ENCODE peak calls at places on chromosome 10, in seven cellular contexts. One of them, this sample, is unnamed.

GRCh38 chr10:921471-922414 is 9.8 kb downstream of the LARP4B start:
- DNase-seq in H1: no peak
- DNase-seq in upper lobe of left lung: no peak
- DNase-seq in spleen: no peak
- DNase-seq in Peyer's patch: peak; percentile 19
- DNase-seq in right lobe of liver: no peak
- DNase-seq in breast epithelium: no peak
- DNase-seq in this sample: no peak

GRCh38 chr10:42871823-42872222 is 89.2 kb downstream of the BMS1 start:
- DNase-seq in breast epithelium: no peak
- DNase-seq in Peyer's patch: no peak
- DNase-seq in upper lobe of left lung: no peak
- DNase-seq in H1: no peak
- DNase-seq in spleen: no peak
- DNase-seq in right lobe of liver: no peak
- DNase-seq in this sample: no peak

GRCh38 chr10:6406220-6407033 is 173.6 kb downstream of the PRKCQ start:
- DNase-seq in Peyer's patch: no peak
- DNase-seq in upper lobe of left lung: no peak
- DNase-seq in spleen: no peak
- DNase-seq in right lobe of liver: no peak
- DNase-seq in H1: no peak
- DNase-seq in breast epithelium: no peak
- DNase-seq in this sample: no peak

GRCh38 chr10:83371696-83372490 is 767.4 kb upstream of the GHITM start:
- DNase-seq in spleen: no peak
- DNase-seq in upper lobe of left lung: no peak
- DNase-seq in right lobe of liver: no peak
- DNase-seq in H1: no peak
- DNase-seq in breast epithelium: no peak
- DNase-seq in Peyer's patch: no peak
- DNase-seq in this sample: no peak

GRCh38 chr10:6701289-6701688 is 121.2 kb upstream of the PRKCQ start:
- DNase-seq in spleen: no peak
- DNase-seq in H1: peak; percentile 60
- DNase-seq in right lobe of liver: no peak
- DNase-seq in upper lobe of left lung: no peak
- DNase-seq in Peyer's patch: no peak
- DNase-seq in breast epithelium: no peak
- DNase-seq in this sample: no peak

GRCh38 chr10:123862421-123863188 is 29.0 kb downstream of the CPXM2 start:
- DNase-seq in right lobe of liver: no peak
- DNase-seq in upper lobe of left lung: no peak
- DNase-seq in Peyer's patch: no peak
- DNase-seq in spleen: no peak
- DNase-seq in breast epithelium: no peak
- DNase-seq in H1: peak; percentile 26
- DNase-seq in this sample: no peak

GRCh38 chr10:25047902-25048301 is 31.5 kb downstream of the THNSL1 start:
- DNase-seq in breast epithelium: no peak
- DNase-seq in upper lobe of left lung: no peak
- DNase-seq in spleen: no peak
- DNase-seq in right lobe of liver: no peak
- DNase-seq in H1: no peak
- DNase-seq in Peyer's patch: no peak
- DNase-seq in this sample: peak; percentile 53

GRCh38 chr10:79437111-79437814 is 8.2 kb downstream of the ZCCHC24 start:
- DNase-seq in Peyer's patch: peak; percentile 32
- DNase-seq in right lobe of liver: no peak
- DNase-seq in upper lobe of left lung: no peak
- DNase-seq in breast epithelium: no peak
- DNase-seq in spleen: peak; percentile 27
- DNase-seq in H1: no peak
- DNase-seq in this sample: no peak

GRCh38 chr10:115921795-115922194 is 351.2 kb downstream of the GFRA1 start:
- DNase-seq in breast epithelium: no peak
- DNase-seq in Peyer's patch: no peak
- DNase-seq in spleen: no peak
- DNase-seq in upper lobe of left lung: no peak
- DNase-seq in H1: no peak
- DNase-seq in right lobe of liver: no peak
- DNase-seq in this sample: no peak

DNA sequence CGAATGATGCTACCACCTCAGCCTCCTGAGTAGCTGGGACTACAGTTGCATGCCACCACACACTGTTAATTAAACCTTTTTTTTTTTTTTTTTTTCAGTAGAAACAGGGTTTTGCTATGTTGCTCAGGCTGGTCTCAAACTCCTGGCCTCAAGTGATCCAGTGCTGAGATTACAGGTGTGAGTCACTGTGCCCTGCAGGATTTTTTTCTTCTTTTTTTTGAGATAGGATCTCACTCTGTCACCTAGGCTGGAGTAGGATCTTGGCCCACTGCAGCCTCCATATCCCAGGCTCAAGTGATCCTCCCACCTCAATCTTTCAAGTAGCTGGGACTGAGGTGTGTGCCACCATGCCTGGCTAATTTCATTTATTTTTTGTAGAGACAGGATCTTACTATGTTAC is 6.4 kb downstream of the ACTA2 start:
- DNase-seq in H1: no peak
- DNase-seq in right lobe of liver: no peak
- DNase-seq in breast epithelium: no peak
- DNase-seq in spleen: no peak
- DNase-seq in upper lobe of left lung: no peak
- DNase-seq in Peyer's patch: no peak
- DNase-seq in this sample: no peak
- H3K4me3 ChIP-seq in H1: no peak overlapping the region
- H3K4me3 ChIP-seq in right lobe of liver: no peak overlapping the region
- H3K4me3 ChIP-seq in breast epithelium: no peak overlapping the region
- H3K4me3 ChIP-seq in spleen: no peak overlapping the region
- H3K4me3 ChIP-seq in upper lobe of left lung: no peak overlapping the region
- H3K4me3 ChIP-seq in Peyer's patch: no peak overlapping the region
- H3K4me3 ChIP-seq in this sample: no peak overlapping the region

GRCh38 chr10:30813872-30814471 is 184.4 kb upstream of the LYZL2 start:
- DNase-seq in upper lobe of left lung: no peak
- DNase-seq in spleen: no peak
- DNase-seq in Peyer's patch: no peak
- DNase-seq in breast epithelium: no peak
- DNase-seq in H1: no peak
- DNase-seq in right lobe of liver: no peak
- DNase-seq in this sample: no peak

GRCh38 chr10:30816144-30816811 is 186.7 kb upstream of the LYZL2 start:
- DNase-seq in upper lobe of left lung: no peak
- DNase-seq in right lobe of liver: no peak
- DNase-seq in spleen: no peak
- DNase-seq in H1: no peak
- DNase-seq in breast epithelium: no peak
- DNase-seq in Peyer's patch: no peak
- DNase-seq in this sample: no peak

GRCh38 chr10:30811665-30812017 is 182.1 kb upstream of the LYZL2 start:
- DNase-seq in Peyer's patch: no peak
- DNase-seq in breast epithelium: no peak
- DNase-seq in H1: no peak
- DNase-seq in upper lobe of left lung: no peak
- DNase-seq in spleen: no peak
- DNase-seq in right lobe of liver: no peak
- DNase-seq in this sample: no peak

GRCh38 chr10:30810416-30810815 is 180.9 kb upstream of the LYZL2 start:
- DNase-seq in H1: no peak
- DNase-seq in upper lobe of left lung: no peak
- DNase-seq in breast epithelium: no peak
- DNase-seq in Peyer's patch: no peak
- DNase-seq in spleen: no peak
- DNase-seq in right lobe of liver: no peak
- DNase-seq in this sample: no peak

GRCh38 chr10:30812018-30812851 is 182.7 kb upstream of the LYZL2 start:
- DNase-seq in Peyer's patch: peak; percentile 49
- DNase-seq in right lobe of liver: no peak
- DNase-seq in spleen: peak; percentile 64
- DNase-seq in H1: no peak
- DNase-seq in breast epithelium: no peak
- DNase-seq in upper lobe of left lung: no peak
- DNase-seq in this sample: peak; percentile 80
- TF ChIP-seq POLR2A in Peyer's patch: no peak
- TF ChIP-seq POLR2A in right lobe of liver: no peak
- TF ChIP-seq POLR2A in spleen: no peak
- TF ChIP-seq POLR2A in H1: no peak
- TF ChIP-seq POLR2A in breast epithelium: no peak
- TF ChIP-seq POLR2A in upper lobe of left lung: no peak
- TF ChIP-seq POLR2A in this sample: no peak

GRCh38 chr10:80509403-80510161 is 28.1 kb upstream of the SH2D4B start:
- DNase-seq in breast epithelium: no peak
- DNase-seq in Peyer's patch: peak; percentile 43
- DNase-seq in right lobe of liver: no peak
- DNase-seq in spleen: peak; percentile 77
- DNase-seq in upper lobe of left lung: peak; percentile 56
- DNase-seq in H1: no peak
- DNase-seq in this sample: no peak
- H3K27ac ChIP-seq in breast epithelium: peak overlapping the region; percentile 3
- H3K27ac ChIP-seq in Peyer's patch: peak overlapping the region; percentile 13
- H3K27ac ChIP-seq in right lobe of liver: no peak overlapping the region
- H3K27ac ChIP-seq in spleen: peak overlapping the region; percentile 68
- H3K27ac ChIP-seq in upper lobe of left lung: peak overlapping the region; percentile 72
- H3K27ac ChIP-seq in H1: no peak overlapping the region
- H3K27ac ChIP-seq in this sample: no peak overlapping the region

GRCh38 chr10:113856563-113856962 is 2.1 kb downstream of the NHLRC2 start:
- DNase-seq in breast epithelium: no peak
- DNase-seq in spleen: no peak
- DNase-seq in right lobe of liver: no peak
- DNase-seq in upper lobe of left lung: no peak
- DNase-seq in H1: no peak
- DNase-seq in Peyer's patch: no peak
- DNase-seq in this sample: no peak
- H3K4me3 ChIP-seq in breast epithelium: peak overlapping the region; percentile 97
- H3K4me3 ChIP-seq in spleen: no peak overlapping the region
- H3K4me3 ChIP-seq in right lobe of liver: peak overlapping the region; percentile 90
- H3K4me3 ChIP-seq in upper lobe of left lung: peak overlapping the region; percentile 76
- H3K4me3 ChIP-seq in H1: no peak overlapping the region
- H3K4me3 ChIP-seq in Peyer's patch: no peak overlapping the region
- H3K4me3 ChIP-seq in this sample: peak overlapping the region; percentile 85